ENCODE peak calls at places on chromosome 3, in four cellular contexts. W is adrenal gland, J is fibroblast of pulmonary artery, G is GM23338. T is an unnamed sample.

GRCh38 chr3:45127130-45127822 is 18.9 kb downstream of the CDCP1 start:
- DNase-seq in W (no peak), J (no peak), G (no peak), T (no peak)

GRCh38 chr3:40118031-40118610 is 191.4 kb upstream of the EIF1B start:
- DNase-seq in W (no peak), J (peak), G (no peak), T (no peak)

GRCh38 chr3:52461874-52462273 is 6.5 kb downstream of the NISCH start:
- DNase-seq in W (no peak), J (no peak), G (no peak), T (no peak)

GRCh38 chr3:112038863-112039262 is 4.3 kb downstream of the TMPRSS7 start:
- DNase-seq in W (no peak), J (peak), G (no peak), T (peak)

GRCh38 chr3:188191460-188191859 is 37.5 kb downstream of the LPP start:
- DNase-seq in W (no peak), J (no peak), G (no peak), T (no peak)

GRCh38 chr3:187958432-187959003 is 195.4 kb upstream of the LPP start:
- DNase-seq in W (no peak), J (no peak), G (no peak), T (no peak)

GRCh38 chr3:126284258-126284904 is 72.8 kb downstream of the KLF15 start:
- DNase-seq in W (no peak), J (peak), G (no peak), T (no peak)

GRCh38 chr3:112770026-112770626 is 76.5 kb downstream of the CD200R1L start:
- DNase-seq in W (peak), J (peak), G (peak), T (peak)

GRCh38 chr3:170500995-170501394 is 82.3 kb downstream of the CLDN11 start:
- DNase-seq in W (no peak), J (no peak), G (peak), T (no peak)

GRCh38 chr3:54251705-54252104 is 129.4 kb downstream of the CACNA2D3 start:
- DNase-seq in W (no peak), J (no peak), G (no peak), T (no peak)

GRCh38 chr3:10926831-10927521 is 65.6 kb upstream of the SLC6A1 start:
- DNase-seq in W (peak), J (peak), G (no peak), T (no peak)

GRCh38 chr3:138440137-138440536 is 5.7 kb downstream of the ESYT3 start:
- DNase-seq in W (no peak), J (no peak), G (peak), T (no peak)

GRCh38 chr3:143203142-143203541 is 83.6 kb downstream of the CHST2 start:
- DNase-seq in W (no peak), J (no peak), G (no peak), T (no peak)

DNA sequence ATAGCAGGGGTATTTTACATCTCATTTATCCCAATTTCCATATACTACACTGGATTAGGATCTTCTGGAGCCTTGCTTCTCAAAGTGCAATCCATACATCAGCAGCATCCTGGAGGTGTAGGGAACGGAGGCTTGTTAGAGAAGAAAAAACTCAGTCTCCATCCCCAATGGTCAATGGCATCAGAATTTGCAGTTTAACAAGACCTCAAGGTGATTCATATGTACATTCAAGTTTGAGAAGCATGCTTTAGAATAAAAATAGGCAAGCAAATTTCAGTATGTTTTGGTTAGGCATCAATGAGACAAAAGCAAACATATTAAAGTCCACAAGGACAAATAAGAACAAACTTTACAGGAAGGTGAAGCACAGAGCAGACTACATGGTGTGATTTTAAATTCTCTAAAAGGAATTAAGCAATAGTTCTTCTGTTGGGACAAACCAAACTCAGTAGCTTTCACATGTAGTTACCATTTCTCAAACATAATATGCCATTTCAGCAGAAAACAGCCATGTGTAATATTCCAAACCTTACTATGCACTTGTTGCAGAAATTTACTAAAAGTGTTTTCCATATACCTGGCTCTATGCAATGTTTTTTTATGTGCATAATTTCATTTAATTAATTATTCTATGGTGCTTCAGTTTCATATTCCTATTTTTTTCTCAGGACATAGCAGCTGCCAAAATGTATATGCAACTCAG is 360.3 kb upstream of the NECTIN3 start:
- DNase-seq in W (no peak), J (no peak), G (no peak), T (no peak)
- TF ChIP-seq CTCF in W (no peak), J (no peak), G (no peak), T (no peak)

GRCh38 chr3:159828542-159828943 is 160.1 kb upstream of the IL12A start:
- DNase-seq in W (no peak), J (peak), G (peak), T (no peak)
- TF ChIP-seq CTCF in W (peak), J (peak), G (peak), T (peak)

GRCh38 chr3:23161896-23162570 is 41.1 kb upstream of the UBE2E2 start:
- DNase-seq in W (no peak), J (no peak), G (no peak), T (no peak)

GRCh38 chr3:23162939-23163338 is 40.2 kb upstream of the UBE2E2 start:
- DNase-seq in W (no peak), J (no peak), G (no peak), T (no peak)

GRCh38 chr3:23161308-23161707 is 41.8 kb upstream of the UBE2E2 start:
- DNase-seq in W (no peak), J (no peak), G (no peak), T (no peak)

GRCh38 chr3:23157331-23157730 is 45.8 kb upstream of the UBE2E2 start:
- DNase-seq in W (no peak), J (no peak), G (no peak), T (no peak)

DNA sequence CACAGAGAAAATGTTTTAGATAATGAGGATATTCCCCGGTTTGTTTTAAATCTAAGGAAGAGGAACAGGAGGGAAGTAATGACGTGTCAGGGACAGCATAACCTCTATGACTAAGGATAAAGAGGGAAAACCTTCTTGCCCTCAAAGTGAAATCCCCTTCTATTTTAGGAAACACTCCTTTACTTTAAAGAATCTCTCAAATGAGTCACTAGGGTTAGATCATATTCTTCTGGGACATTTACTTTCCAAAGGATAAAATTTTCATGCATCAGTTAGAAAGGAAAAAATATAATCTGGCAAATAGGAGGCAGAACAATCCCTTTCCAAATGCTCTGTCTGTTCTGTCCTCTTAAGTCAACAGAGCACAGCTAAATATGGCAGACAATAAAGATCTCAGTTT is 43.2 kb upstream of the UBE2E2 start:
- DNase-seq in W (no peak), J (peak), G (no peak), T (no peak)
- TF ChIP-seq CTCF in W (no peak), J (no peak), G (no peak), T (no peak)

DNA sequence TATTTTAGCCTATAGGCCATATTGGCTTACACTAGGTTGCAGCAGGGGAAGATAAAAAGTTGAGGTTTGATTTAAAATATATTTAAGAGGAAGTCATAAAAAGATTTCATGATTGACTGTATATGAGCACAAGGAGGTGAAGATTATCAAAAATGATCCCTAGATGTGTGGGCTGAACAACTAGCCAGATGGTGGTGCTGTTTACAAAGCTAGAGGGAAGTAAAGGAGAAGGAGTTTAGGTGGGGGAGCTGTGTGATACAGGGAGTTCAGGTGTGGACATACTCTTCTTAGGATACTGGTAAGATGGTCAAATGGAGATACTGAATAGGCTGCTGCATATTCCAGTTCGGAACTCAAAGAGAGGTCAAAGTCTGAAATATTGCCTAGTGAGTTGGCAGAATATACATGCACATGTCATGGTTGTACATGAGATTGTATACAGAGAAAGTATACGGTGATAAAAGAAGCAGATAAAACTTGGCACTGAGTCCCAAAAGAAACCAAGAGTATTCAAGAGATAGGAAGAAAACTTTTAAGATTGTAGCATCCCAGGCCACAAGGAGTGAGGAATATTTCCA is 727.8 kb downstream of the NLGN1 start:
- DNase-seq in W (no peak), J (peak), G (peak), T (peak)
- TF ChIP-seq CTCF in W (peak), J (peak), G (peak), T (peak)

DNA sequence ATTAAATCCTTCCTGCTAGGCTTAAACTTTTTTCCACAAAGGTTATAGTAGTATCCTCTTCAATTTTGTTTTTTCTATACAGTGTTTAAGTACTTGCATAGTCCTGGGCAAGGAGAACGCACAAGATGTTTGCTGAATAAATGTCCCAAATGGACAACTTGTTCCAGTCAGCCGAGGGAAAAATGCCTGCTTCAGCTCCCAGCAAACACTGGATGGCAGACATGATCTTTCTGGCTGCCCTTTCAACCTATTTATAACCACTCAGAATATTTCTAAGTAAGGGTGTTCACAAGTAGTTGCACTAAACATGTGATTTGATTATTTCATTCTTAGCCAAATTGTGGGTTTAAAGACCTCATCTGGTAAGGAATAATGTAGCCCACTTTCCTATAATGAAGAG is 29.8 kb downstream of the GNB4 start:
- DNase-seq in W (peak), J (peak), G (peak), T (no peak)
- TF ChIP-seq CTCF in W (peak), J (peak), G (peak), T (no peak)

DNA sequence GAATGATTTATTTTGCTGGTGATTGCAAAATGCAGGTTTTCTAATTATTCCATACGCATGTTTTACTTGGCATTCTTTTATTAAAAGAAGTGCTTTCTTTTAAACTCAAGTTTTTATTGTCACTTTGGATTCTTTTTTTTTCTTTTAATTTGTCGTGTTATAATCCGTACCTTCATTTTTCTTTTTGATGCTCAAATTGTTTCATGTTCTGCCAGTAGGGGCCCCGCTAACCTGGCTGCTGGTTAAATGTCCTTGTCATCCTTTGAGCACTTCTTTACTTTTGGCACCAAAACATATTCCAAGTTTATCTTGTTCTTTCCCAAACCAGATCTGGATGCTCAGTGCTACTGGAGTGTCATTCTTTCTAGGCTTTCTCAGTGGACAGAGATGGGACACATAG is 31.6 kb downstream of the MED12L start:
- DNase-seq in W (no peak), J (no peak), G (no peak), T (no peak)
- TF ChIP-seq CTCF in W (peak), J (no peak), G (peak), T (no peak)

GRCh38 chr3:129556358-129556695 is 13.4 kb downstream of the H1-8 start:
- DNase-seq in W (no peak), J (no peak), G (no peak), T (no peak)

GRCh38 chr3:129554356-129555120 is 11.6 kb downstream of the H1-8 start:
- DNase-seq in W (no peak), J (no peak), G (no peak), T (no peak)

GRCh38 chr3:129555176-129555575 is 12.2 kb downstream of the H1-8 start:
- DNase-seq in W (no peak), J (no peak), G (no peak), T (no peak)

GRCh38 chr3:129556890-129557736 is 14.1 kb downstream of the H1-8 start:
- DNase-seq in W (no peak), J (no peak), G (no peak), T (no peak)

DNA sequence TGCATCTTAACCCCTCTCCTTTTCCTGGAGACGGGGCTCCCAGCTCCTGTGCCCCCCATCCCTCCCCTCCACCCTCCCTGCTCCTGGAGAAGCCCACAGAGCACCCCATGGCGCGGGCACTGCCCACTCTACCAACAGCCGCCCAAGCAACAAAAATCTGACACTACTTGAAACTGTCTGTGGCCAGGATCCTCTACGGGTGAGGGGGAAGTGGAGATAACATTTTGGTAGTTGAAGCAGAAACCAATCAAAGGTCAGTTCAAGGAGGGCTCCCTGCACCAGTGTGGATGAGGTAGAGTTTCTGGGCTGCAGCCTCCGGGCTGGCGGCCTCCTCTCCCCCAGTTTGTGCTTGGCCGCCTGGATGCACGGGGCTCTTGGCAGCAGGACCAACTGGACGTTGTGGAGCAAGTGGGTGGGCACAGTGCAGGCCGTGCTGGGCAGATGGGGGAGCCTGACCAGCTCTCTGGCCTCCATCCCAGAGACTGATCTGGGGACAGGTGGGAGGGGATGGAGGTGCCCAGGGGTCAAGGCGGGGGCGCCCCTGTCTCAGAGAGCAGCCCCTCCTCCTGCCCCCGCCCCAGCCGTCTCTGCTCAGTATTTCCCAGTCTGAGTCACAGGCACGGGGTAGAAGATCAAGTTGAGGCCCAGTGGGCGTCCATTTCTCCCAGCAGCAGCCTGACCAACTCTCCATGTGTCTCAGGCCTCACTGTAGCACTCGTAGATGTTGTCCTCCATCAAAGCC is 12.8 kb downstream of the H1-8 start:
- DNase-seq in W (no peak), J (no peak), G (no peak), T (no peak)
- TF ChIP-seq CTCF in W (no peak), J (no peak), G (no peak), T (no peak)

GRCh38 chr3:22117751-22118346 is 366.8 kb upstream of the ZNF385D start:
- DNase-seq in W (no peak), J (peak), G (peak), T (no peak)
- TF ChIP-seq CTCF in W (peak), J (peak), G (peak), T (peak)

GRCh38 chr3:171511450-171511849 is 51.2 kb upstream of the TNIK start:
- DNase-seq in W (no peak), J (no peak), G (no peak), T (no peak)
- TF ChIP-seq CTCF in W (no peak), J (no peak), G (no peak), T (no peak)

GRCh38 chr3:144687862-144688261 is 716.2 kb downstream of the DIPK2A start:
- DNase-seq in W (no peak), J (peak), G (peak), T (no peak)
- TF ChIP-seq CTCF in W (no peak), J (no peak), G (peak), T (no peak)

T was measured in Calu3.